ENCODE peak calls at places on chromosomes 1 and 21, in nine cellular contexts. One of them, this sample, is unnamed.

GRCh38 chr1:225482489-225482950 is 54.7 kb upstream of the LBR start:
- DNase-seq in Calu3: no peak
- DNase-seq in stimulated activated CD8-positive, alpha-beta memory T cell treated with anti-CD3 and anti-CD28 coated beads, Interleukin-15, amount 100 ng/mL, for 24 hours: no peak
- DNase-seq in activated CD8-positive, alpha-beta memory T cell treated with anti-CD3 and anti-CD28 coated beads for 24 hours: no peak
- DNase-seq in neural progenitor cell: no peak
- DNase-seq in NCI-H1092: no peak
- DNase-seq in stimulated activated CD4-positive, alpha-beta T cell treated with anti-CD3 and anti-CD28 coated beads, Interleukin-15, amount 100 ng/mL, for 1 hour: no peak
- DNase-seq in EL: peak; percentile 40
- DNase-seq in SHP77: no peak
- DNase-seq in this sample: no peak

GRCh38 chr1:155911156-155912055 is at the start of gene RIT1:
- DNase-seq in EL: peak; percentile 83
- DNase-seq in activated CD8-positive, alpha-beta memory T cell treated with anti-CD3 and anti-CD28 coated beads for 24 hours: peak; percentile 91
- DNase-seq in neural progenitor cell: peak; percentile 95
- DNase-seq in NCI-H1092: peak; percentile 72
- DNase-seq in Calu3: peak; percentile 92
- DNase-seq in stimulated activated CD4-positive, alpha-beta T cell treated with anti-CD3 and anti-CD28 coated beads, Interleukin-15, amount 100 ng/mL, for 1 hour: peak; percentile 76
- DNase-seq in SHP77: peak; percentile 79
- DNase-seq in stimulated activated CD8-positive, alpha-beta memory T cell treated with anti-CD3 and anti-CD28 coated beads, Interleukin-15, amount 100 ng/mL, for 24 hours: peak; percentile 65
- DNase-seq in this sample: peak; percentile 77

GRCh38 chr1:20278692-20279130 is 12.0 kb upstream of the VWA5B1 start:
- DNase-seq in stimulated activated CD8-positive, alpha-beta memory T cell treated with anti-CD3 and anti-CD28 coated beads, Interleukin-15, amount 100 ng/mL, for 24 hours: no peak
- DNase-seq in NCI-H1092: no peak
- DNase-seq in stimulated activated CD4-positive, alpha-beta T cell treated with anti-CD3 and anti-CD28 coated beads, Interleukin-15, amount 100 ng/mL, for 1 hour: no peak
- DNase-seq in EL: no peak
- DNase-seq in Calu3: no peak
- DNase-seq in SHP77: no peak
- DNase-seq in activated CD8-positive, alpha-beta memory T cell treated with anti-CD3 and anti-CD28 coated beads for 24 hours: no peak
- DNase-seq in neural progenitor cell: peak; percentile 64
- DNase-seq in this sample: no peak

GRCh38 chr1:64775152-64775551 is 30.3 kb downstream of the RAVER2 start:
- DNase-seq in NCI-H1092: no peak
- DNase-seq in neural progenitor cell: no peak
- DNase-seq in SHP77: no peak
- DNase-seq in activated CD8-positive, alpha-beta memory T cell treated with anti-CD3 and anti-CD28 coated beads for 24 hours: no peak
- DNase-seq in stimulated activated CD4-positive, alpha-beta T cell treated with anti-CD3 and anti-CD28 coated beads, Interleukin-15, amount 100 ng/mL, for 1 hour: no peak
- DNase-seq in EL: no peak
- DNase-seq in stimulated activated CD8-positive, alpha-beta memory T cell treated with anti-CD3 and anti-CD28 coated beads, Interleukin-15, amount 100 ng/mL, for 24 hours: no peak
- DNase-seq in Calu3: no peak
- DNase-seq in this sample: no peak

GRCh38 chr1:204896787-204897469 is 26.3 kb downstream of the NFASC start:
- DNase-seq in SHP77: no peak
- DNase-seq in EL: no peak
- DNase-seq in Calu3: no peak
- DNase-seq in stimulated activated CD4-positive, alpha-beta T cell treated with anti-CD3 and anti-CD28 coated beads, Interleukin-15, amount 100 ng/mL, for 1 hour: no peak
- DNase-seq in neural progenitor cell: no peak
- DNase-seq in NCI-H1092: no peak
- DNase-seq in activated CD8-positive, alpha-beta memory T cell treated with anti-CD3 and anti-CD28 coated beads for 24 hours: no peak
- DNase-seq in stimulated activated CD8-positive, alpha-beta memory T cell treated with anti-CD3 and anti-CD28 coated beads, Interleukin-15, amount 100 ng/mL, for 24 hours: no peak
- DNase-seq in this sample: no peak

GRCh38 chr1:64499966-64500365 is 30.0 kb downstream of the CACHD1 start:
- DNase-seq in Calu3: peak; percentile 11
- DNase-seq in stimulated activated CD4-positive, alpha-beta T cell treated with anti-CD3 and anti-CD28 coated beads, Interleukin-15, amount 100 ng/mL, for 1 hour: no peak
- DNase-seq in NCI-H1092: no peak
- DNase-seq in activated CD8-positive, alpha-beta memory T cell treated with anti-CD3 and anti-CD28 coated beads for 24 hours: no peak
- DNase-seq in stimulated activated CD8-positive, alpha-beta memory T cell treated with anti-CD3 and anti-CD28 coated beads, Interleukin-15, amount 100 ng/mL, for 24 hours: no peak
- DNase-seq in EL: no peak
- DNase-seq in neural progenitor cell: no peak
- DNase-seq in SHP77: no peak
- DNase-seq in this sample: no peak

GRCh38 chr1:54188291-54188690 is 11.5 kb downstream of the CYB5RL start:
- DNase-seq in activated CD8-positive, alpha-beta memory T cell treated with anti-CD3 and anti-CD28 coated beads for 24 hours: no peak
- DNase-seq in stimulated activated CD4-positive, alpha-beta T cell treated with anti-CD3 and anti-CD28 coated beads, Interleukin-15, amount 100 ng/mL, for 1 hour: no peak
- DNase-seq in SHP77: no peak
- DNase-seq in stimulated activated CD8-positive, alpha-beta memory T cell treated with anti-CD3 and anti-CD28 coated beads, Interleukin-15, amount 100 ng/mL, for 24 hours: no peak
- DNase-seq in NCI-H1092: no peak
- DNase-seq in EL: no peak
- DNase-seq in Calu3: no peak
- DNase-seq in neural progenitor cell: no peak
- DNase-seq in this sample: no peak

GRCh38 chr1:235079443-235079967 is 49.1 kb downstream of the TOMM20 start:
- DNase-seq in neural progenitor cell: no peak
- DNase-seq in SHP77: peak; percentile 42
- DNase-seq in EL: no peak
- DNase-seq in stimulated activated CD4-positive, alpha-beta T cell treated with anti-CD3 and anti-CD28 coated beads, Interleukin-15, amount 100 ng/mL, for 1 hour: no peak
- DNase-seq in Calu3: peak; percentile 94
- DNase-seq in NCI-H1092: no peak
- DNase-seq in activated CD8-positive, alpha-beta memory T cell treated with anti-CD3 and anti-CD28 coated beads for 24 hours: no peak
- DNase-seq in stimulated activated CD8-positive, alpha-beta memory T cell treated with anti-CD3 and anti-CD28 coated beads, Interleukin-15, amount 100 ng/mL, for 24 hours: no peak
- DNase-seq in this sample: no peak

GRCh38 chr21:31730687-31731111 is 1.2 kb downstream of the SCAF4 start:
- DNase-seq in SHP77: no peak
- DNase-seq in EL: no peak
- DNase-seq in stimulated activated CD4-positive, alpha-beta T cell treated with anti-CD3 and anti-CD28 coated beads, Interleukin-15, amount 100 ng/mL, for 1 hour: no peak
- DNase-seq in stimulated activated CD8-positive, alpha-beta memory T cell treated with anti-CD3 and anti-CD28 coated beads, Interleukin-15, amount 100 ng/mL, for 24 hours: no peak
- DNase-seq in neural progenitor cell: peak; percentile 89
- DNase-seq in Calu3: no peak
- DNase-seq in NCI-H1092: no peak
- DNase-seq in activated CD8-positive, alpha-beta memory T cell treated with anti-CD3 and anti-CD28 coated beads for 24 hours: no peak
- DNase-seq in this sample: no peak

GRCh38 chr1:198671136-198671535 is 32.3 kb downstream of the PTPRC start:
- DNase-seq in Calu3: no peak
- DNase-seq in neural progenitor cell: no peak
- DNase-seq in activated CD8-positive, alpha-beta memory T cell treated with anti-CD3 and anti-CD28 coated beads for 24 hours: no peak
- DNase-seq in EL: no peak
- DNase-seq in stimulated activated CD4-positive, alpha-beta T cell treated with anti-CD3 and anti-CD28 coated beads, Interleukin-15, amount 100 ng/mL, for 1 hour: no peak
- DNase-seq in SHP77: no peak
- DNase-seq in NCI-H1092: no peak
- DNase-seq in stimulated activated CD8-positive, alpha-beta memory T cell treated with anti-CD3 and anti-CD28 coated beads, Interleukin-15, amount 100 ng/mL, for 24 hours: no peak
- DNase-seq in this sample: no peak

GRCh38 chr1:214566158-214567104 is 15.0 kb upstream of the PTPN14 start:
- DNase-seq in stimulated activated CD8-positive, alpha-beta memory T cell treated with anti-CD3 and anti-CD28 coated beads, Interleukin-15, amount 100 ng/mL, for 24 hours: no peak
- DNase-seq in Calu3: peak; percentile 50
- DNase-seq in activated CD8-positive, alpha-beta memory T cell treated with anti-CD3 and anti-CD28 coated beads for 24 hours: no peak
- DNase-seq in stimulated activated CD4-positive, alpha-beta T cell treated with anti-CD3 and anti-CD28 coated beads, Interleukin-15, amount 100 ng/mL, for 1 hour: no peak
- DNase-seq in SHP77: no peak
- DNase-seq in EL: peak; percentile 93
- DNase-seq in NCI-H1092: no peak
- DNase-seq in neural progenitor cell: no peak
- DNase-seq in this sample: no peak

GRCh38 chr1:37323486-37324377 is 150.6 kb upstream of the ZC3H12A start:
- DNase-seq in stimulated activated CD8-positive, alpha-beta memory T cell treated with anti-CD3 and anti-CD28 coated beads, Interleukin-15, amount 100 ng/mL, for 24 hours: no peak
- DNase-seq in SHP77: no peak
- DNase-seq in neural progenitor cell: peak; percentile 65
- DNase-seq in Calu3: peak; percentile 23
- DNase-seq in stimulated activated CD4-positive, alpha-beta T cell treated with anti-CD3 and anti-CD28 coated beads, Interleukin-15, amount 100 ng/mL, for 1 hour: no peak
- DNase-seq in EL: peak; percentile 25
- DNase-seq in activated CD8-positive, alpha-beta memory T cell treated with anti-CD3 and anti-CD28 coated beads for 24 hours: peak; percentile 60
- DNase-seq in NCI-H1092: no peak
- DNase-seq in this sample: peak; percentile 60

GRCh38 chr1:220881918-220882891 is 3.0 kb downstream of the HLX start:
- DNase-seq in EL: no peak
- DNase-seq in stimulated activated CD4-positive, alpha-beta T cell treated with anti-CD3 and anti-CD28 coated beads, Interleukin-15, amount 100 ng/mL, for 1 hour: no peak
- DNase-seq in activated CD8-positive, alpha-beta memory T cell treated with anti-CD3 and anti-CD28 coated beads for 24 hours: no peak
- DNase-seq in NCI-H1092: no peak
- DNase-seq in neural progenitor cell: peak; percentile 80
- DNase-seq in SHP77: no peak
- DNase-seq in Calu3: no peak
- DNase-seq in stimulated activated CD8-positive, alpha-beta memory T cell treated with anti-CD3 and anti-CD28 coated beads, Interleukin-15, amount 100 ng/mL, for 24 hours: no peak
- DNase-seq in this sample: no peak